ENCODE peak calls at places on chromosomes 1 and 21, in seven cellular contexts. B is nephron progenitor cell, E is renal cortical epithelial cell, A is ecto neural progenitor cell, V is left cardiac atrium, Q is AG10803, L is NCI-H2081. P is an unnamed sample.

GRCh38 chr1:22137006-22137720 is 5.7 kb downstream of the WNT4 start:
- DNase-seq in V (no peak), L (no peak), A (no peak), Q (no peak), B (no peak), E (no peak), P (peak)

GRCh38 chr21:34962586-34963222 is 86.4 kb downstream of the RUNX1 start:
- DNase-seq in Q (no peak), B (no peak), L (no peak), V (no peak), A (no peak), E (no peak), P (no peak)

GRCh38 chr1:66266350-66266749 is 267.6 kb upstream of the SGIP1 start:
- DNase-seq in V (no peak), Q (no peak), L (peak), A (no peak), B (no peak), E (no peak), P (peak)

GRCh38 chr21:42336065-42336464 is 14.7 kb downstream of the TFF2 start:
- DNase-seq in E (peak), L (no peak), B (no peak), A (no peak), V (no peak), Q (no peak), P (peak)

GRCh38 chr1:160205974-160206369 is 788 bp downstream of the PEA15 start:
- DNase-seq in V (peak), A (no peak), E (peak), L (peak), Q (peak), B (no peak), P (peak)

GRCh38 chr1:230265200-230266115 is 160.7 kb downstream of the PGBD5 start:
- DNase-seq in A (no peak), E (no peak), Q (no peak), B (no peak), L (no peak), V (no peak), P (no peak)

GRCh38 chr1:151801846-151802245 is 3.4 kb downstream of the LINGO4 start:
- DNase-seq in E (no peak), A (no peak), Q (no peak), B (no peak), V (no peak), L (no peak), P (no peak)

GRCh38 chr1:17167041-17167782 is 37.7 kb upstream of the PADI1 start:
- DNase-seq in Q (peak), A (peak), E (peak), V (no peak), B (no peak), L (no peak), P (no peak)

GRCh38 chr1:169086603-169087455 is 19.7 kb upstream of the ATP1B1 start:
- DNase-seq in L (peak), A (no peak), E (peak), Q (no peak), B (no peak), V (no peak), P (no peak)